ENCODE peak calls at places on chromosomes 3 and 15, in eight cellular contexts. One of them, this sample, is unnamed.

GRCh38 chr3:127706785-127707351 is 34.1 kb downstream of the ABTB1 start:
- DNase-seq in NCI-H1694: no peak
- DNase-seq in substantia nigra: no peak
- DNase-seq in nephron progenitor cell: no peak
- DNase-seq in left ventricle myocardium inferior: no peak
- DNase-seq in HTR-8/SVneo: no peak
- DNase-seq in activated T-helper 1 cell treated with Interleukin-2 at 50 U/mL for 16 hours: no peak
- DNase-seq in stimulated activated naive CD8-positive, alpha-beta T cell treated with anti-CD3 and anti-CD28 coated beads, Interleukin-15, amount 100 ng/mL, for 72 hours: no peak
- DNase-seq in this sample: no peak

GRCh38 chr3:188497021-188497420 is 343.1 kb downstream of the LPP start:
- DNase-seq in left ventricle myocardium inferior: no peak
- DNase-seq in activated T-helper 1 cell treated with Interleukin-2 at 50 U/mL for 16 hours: no peak
- DNase-seq in nephron progenitor cell: no peak
- DNase-seq in HTR-8/SVneo: no peak
- DNase-seq in stimulated activated naive CD8-positive, alpha-beta T cell treated with anti-CD3 and anti-CD28 coated beads, Interleukin-15, amount 100 ng/mL, for 72 hours: no peak
- DNase-seq in substantia nigra: no peak
- DNase-seq in NCI-H1694: no peak
- DNase-seq in this sample: no peak

GRCh38 chr3:197511853-197512635 is 43.7 kb downstream of the BDH1 start:
- DNase-seq in stimulated activated naive CD8-positive, alpha-beta T cell treated with anti-CD3 and anti-CD28 coated beads, Interleukin-15, amount 100 ng/mL, for 72 hours: no peak
- DNase-seq in NCI-H1694: no peak
- DNase-seq in nephron progenitor cell: no peak
- DNase-seq in HTR-8/SVneo: no peak
- DNase-seq in activated T-helper 1 cell treated with Interleukin-2 at 50 U/mL for 16 hours: no peak
- DNase-seq in substantia nigra: no peak
- DNase-seq in left ventricle myocardium inferior: no peak
- DNase-seq in this sample: no peak

GRCh38 chr3:102415553-102415952 is 19.3 kb upstream of the ZPLD1 start:
- DNase-seq in activated T-helper 1 cell treated with Interleukin-2 at 50 U/mL for 16 hours: no peak
- DNase-seq in NCI-H1694: no peak
- DNase-seq in HTR-8/SVneo: no peak
- DNase-seq in left ventricle myocardium inferior: no peak
- DNase-seq in substantia nigra: no peak
- DNase-seq in stimulated activated naive CD8-positive, alpha-beta T cell treated with anti-CD3 and anti-CD28 coated beads, Interleukin-15, amount 100 ng/mL, for 72 hours: no peak
- DNase-seq in nephron progenitor cell: no peak
- DNase-seq in this sample: no peak

GRCh38 chr3:168054447-168054846 is 41.3 kb downstream of the GOLIM4 start:
- DNase-seq in stimulated activated naive CD8-positive, alpha-beta T cell treated with anti-CD3 and anti-CD28 coated beads, Interleukin-15, amount 100 ng/mL, for 72 hours: no peak
- DNase-seq in left ventricle myocardium inferior: no peak
- DNase-seq in substantia nigra: no peak
- DNase-seq in NCI-H1694: no peak
- DNase-seq in activated T-helper 1 cell treated with Interleukin-2 at 50 U/mL for 16 hours: no peak
- DNase-seq in nephron progenitor cell: no peak
- DNase-seq in HTR-8/SVneo: no peak
- DNase-seq in this sample: no peak

GRCh38 chr3:56862352-56863062 is 60.8 kb upstream of the ARHGEF3 start:
- DNase-seq in HTR-8/SVneo: peak
- DNase-seq in substantia nigra: peak
- DNase-seq in NCI-H1694: no peak
- DNase-seq in stimulated activated naive CD8-positive, alpha-beta T cell treated with anti-CD3 and anti-CD28 coated beads, Interleukin-15, amount 100 ng/mL, for 72 hours: no peak
- DNase-seq in nephron progenitor cell: no peak
- DNase-seq in activated T-helper 1 cell treated with Interleukin-2 at 50 U/mL for 16 hours: no peak
- DNase-seq in left ventricle myocardium inferior: no peak
- DNase-seq in this sample: no peak

GRCh38 chr3:29764059-29764458 is 483.2 kb downstream of the RBMS3 start:
- DNase-seq in nephron progenitor cell: no peak
- DNase-seq in HTR-8/SVneo: no peak
- DNase-seq in activated T-helper 1 cell treated with Interleukin-2 at 50 U/mL for 16 hours: no peak
- DNase-seq in stimulated activated naive CD8-positive, alpha-beta T cell treated with anti-CD3 and anti-CD28 coated beads, Interleukin-15, amount 100 ng/mL, for 72 hours: no peak
- DNase-seq in NCI-H1694: peak
- DNase-seq in left ventricle myocardium inferior: no peak
- DNase-seq in substantia nigra: no peak
- DNase-seq in this sample: no peak

GRCh38 chr3:139095803-139096466 is 51.2 kb upstream of the PRR23C start:
- DNase-seq in HTR-8/SVneo: no peak
- DNase-seq in substantia nigra: no peak
- DNase-seq in NCI-H1694: no peak
- DNase-seq in stimulated activated naive CD8-positive, alpha-beta T cell treated with anti-CD3 and anti-CD28 coated beads, Interleukin-15, amount 100 ng/mL, for 72 hours: no peak
- DNase-seq in nephron progenitor cell: no peak
- DNase-seq in activated T-helper 1 cell treated with Interleukin-2 at 50 U/mL for 16 hours: no peak
- DNase-seq in left ventricle myocardium inferior: no peak
- DNase-seq in this sample: no peak

GRCh38 chr3:67381667-67382272 is 272.6 kb downstream of the SUCLG2 start:
- DNase-seq in HTR-8/SVneo: peak
- DNase-seq in activated T-helper 1 cell treated with Interleukin-2 at 50 U/mL for 16 hours: no peak
- DNase-seq in NCI-H1694: no peak
- DNase-seq in nephron progenitor cell: peak
- DNase-seq in left ventricle myocardium inferior: no peak
- DNase-seq in stimulated activated naive CD8-positive, alpha-beta T cell treated with anti-CD3 and anti-CD28 coated beads, Interleukin-15, amount 100 ng/mL, for 72 hours: no peak
- DNase-seq in substantia nigra: no peak
- DNase-seq in this sample: no peak

GRCh38 chr15:98996619-98997018 is 11.0 kb downstream of the PGPEP1L start:
- DNase-seq in nephron progenitor cell: no peak
- DNase-seq in substantia nigra: no peak
- DNase-seq in NCI-H1694: no peak
- DNase-seq in HTR-8/SVneo: no peak
- DNase-seq in stimulated activated naive CD8-positive, alpha-beta T cell treated with anti-CD3 and anti-CD28 coated beads, Interleukin-15, amount 100 ng/mL, for 72 hours: no peak
- DNase-seq in left ventricle myocardium inferior: no peak
- DNase-seq in activated T-helper 1 cell treated with Interleukin-2 at 50 U/mL for 16 hours: no peak
- DNase-seq in this sample: no peak

GRCh38 chr3:63580151-63580550 is 72.3 kb upstream of the SNTN start:
- DNase-seq in NCI-H1694: no peak
- DNase-seq in HTR-8/SVneo: no peak
- DNase-seq in nephron progenitor cell: no peak
- DNase-seq in left ventricle myocardium inferior: no peak
- DNase-seq in stimulated activated naive CD8-positive, alpha-beta T cell treated with anti-CD3 and anti-CD28 coated beads, Interleukin-15, amount 100 ng/mL, for 72 hours: no peak
- DNase-seq in substantia nigra: no peak
- DNase-seq in activated T-helper 1 cell treated with Interleukin-2 at 50 U/mL for 16 hours: no peak
- DNase-seq in this sample: no peak

GRCh38 chr3:59245300-59245878 is 195.6 kb upstream of the CFAP20DC start:
- DNase-seq in stimulated activated naive CD8-positive, alpha-beta T cell treated with anti-CD3 and anti-CD28 coated beads, Interleukin-15, amount 100 ng/mL, for 72 hours: no peak
- DNase-seq in nephron progenitor cell: no peak
- DNase-seq in substantia nigra: no peak
- DNase-seq in activated T-helper 1 cell treated with Interleukin-2 at 50 U/mL for 16 hours: no peak
- DNase-seq in NCI-H1694: no peak
- DNase-seq in left ventricle myocardium inferior: no peak
- DNase-seq in HTR-8/SVneo: no peak
- DNase-seq in this sample: no peak

GRCh38 chr3:192794216-192794615 is 66.9 kb upstream of the FGF12 start:
- DNase-seq in nephron progenitor cell: no peak
- DNase-seq in HTR-8/SVneo: no peak
- DNase-seq in activated T-helper 1 cell treated with Interleukin-2 at 50 U/mL for 16 hours: no peak
- DNase-seq in stimulated activated naive CD8-positive, alpha-beta T cell treated with anti-CD3 and anti-CD28 coated beads, Interleukin-15, amount 100 ng/mL, for 72 hours: no peak
- DNase-seq in NCI-H1694: no peak
- DNase-seq in substantia nigra: no peak
- DNase-seq in left ventricle myocardium inferior: no peak
- DNase-seq in this sample: no peak

This sample was measured in ovary.